ENCODE peak calls at places on chromosomes 16 and 17, in five cellular contexts. Z is CD8-positive, alpha-beta T cell; B is body of pancreas; Y is testis; L is PC-3. W is an unnamed sample.

GRCh38 chr17:71142333-71142732 is 973.0 kb downstream of the KCNJ2 start:
- DNase-seq in Z (no peak), L (no peak), Y (no peak), B (no peak), W (no peak)

GRCh38 chr17:7977039-7977438 is 25.4 kb upstream of the GUCY2D start:
- DNase-seq in Z (no peak), B (no peak), Y (no peak), L (no peak), W (no peak)

GRCh38 chr16:1980026-1980769 is 1.1 kb downstream of the NOXO1 start:
- DNase-seq in Z (no peak), Y (no peak), B (no peak), L (no peak), W (no peak)

GRCh38 chr17:35245196-35245486 is 2.3 kb downstream of the SLFN5 start:
- DNase-seq in Z (no peak), Y (no peak), B (no peak), L (peak; percentile 83), W (peak; percentile 94)

GRCh38 chr17:64504769-64505319 is 1.2 kb downstream of the DDX5 start:
- DNase-seq in Z (no peak), L (peak; percentile 31), B (peak; percentile 25), Y (peak; percentile 23), W (peak; percentile 65)

GRCh38 chr17:48751733-48752398 is 23.3 kb upstream of the HOXB13 start:
- DNase-seq in B (no peak), Z (no peak), Y (no peak), L (no peak), W (no peak)

GRCh38 chr17:9004961-9005285 is 16.4 kb upstream of the NTN1 start:
- DNase-seq in B (no peak), Z (no peak), L (no peak), Y (no peak), W (no peak)

GRCh38 chr16:29891525-29892457 is 7.6 kb downstream of the SEZ6L2 start:
- DNase-seq in Z (no peak), Y (no peak), L (no peak), B (no peak), W (no peak)

GRCh38 chr17:56577190-56577589 is 16.3 kb upstream of the NOG start:
- DNase-seq in Z (no peak), B (no peak), Y (no peak), L (no peak), W (no peak)

GRCh38 chr17:76179496-76180467 is 38.7 kb upstream of the FOXJ1 start:
- DNase-seq in L (peak; percentile 47), Y (no peak), Z (peak; percentile 19), B (no peak), W (no peak)

GRCh38 chr17:60174035-60174434 is 24.3 kb downstream of the CA4 start:
- DNase-seq in L (no peak), Y (no peak), Z (no peak), B (no peak), W (no peak)

GRCh38 chr17:56710986-56711385 is 117.5 kb downstream of the NOG start:
- DNase-seq in Y (no peak), Z (no peak), L (peak; percentile 82), B (no peak), W (no peak)

GRCh38 chr17:69302682-69303081 is 24.3 kb downstream of the ABCA5 start:
- DNase-seq in B (no peak), L (no peak), Z (no peak), Y (no peak), W (no peak)

GRCh38 chr16:10501016-10501607 is 79.3 kb downstream of the EMP2 start:
- DNase-seq in Y (peak; percentile 0), Z (no peak), B (no peak), L (no peak), W (no peak)

GRCh38 chr16:86261379-86261778 is 248.9 kb upstream of the FOXF1 start:
- DNase-seq in L (peak; percentile 18), Z (no peak), B (no peak), Y (peak; percentile 36), W (no peak)

GRCh38 chr16:69906838-69907301 is 44.3 kb upstream of the CLEC18A start:
- DNase-seq in Y (no peak), Z (no peak), B (no peak), L (no peak), W (peak; percentile 81)

GRCh38 chr16:58022601-58023371 is 2.8 kb upstream of the MMP15 start:
- DNase-seq in L (peak; percentile 49), B (peak; percentile 71), Y (peak; percentile 87), Z (no peak), W (peak; percentile 36)

GRCh38 chr16:14240216-14240843 is 169.2 kb downstream of the MRTFB start:
- DNase-seq in Z (no peak), L (no peak), B (peak; percentile 13), Y (peak; percentile 45), W (no peak)

GRCh38 chr16:77531741-77532140 is 96.9 kb upstream of the ADAMTS18 start:
- DNase-seq in Y (no peak), L (peak; percentile 61), Z (no peak), B (no peak), W (no peak)

GRCh38 chr17:35087731-35088646 is 24.5 kb upstream of the RFFL start:
- DNase-seq in Z (no peak), B (peak; percentile 57), Y (peak; percentile 68), L (peak; percentile 47), W (peak; percentile 83)

GRCh38 chr17:73452056-73452455 is 140.3 kb upstream of the CDC42EP4 start:
- DNase-seq in L (no peak), Y (no peak), B (no peak), Z (no peak), W (no peak)

GRCh38 chr17:63476857-63477470 is at the start of gene ACE:
- DNase-seq in L (peak; percentile 54), Z (no peak), B (peak; percentile 51), Y (peak; percentile 61), W (peak; percentile 66)

GRCh38 chr17:51833045-51833444 is 325.5 kb downstream of the CA10 start:
- DNase-seq in Y (no peak), B (no peak), Z (no peak), L (no peak), W (no peak)

GRCh38 chr17:58492238-58493121 is 4.3 kb upstream of the HSF5 start:
- DNase-seq in B (no peak), Z (no peak), L (peak; percentile 77), Y (no peak), W (no peak)

GRCh38 chr16:64892843-64893242 is 229.0 kb downstream of the CDH11 start:
- DNase-seq in Y (no peak), Z (no peak), L (peak; percentile 68), B (no peak), W (peak; percentile 85)

GRCh38 chr17:30344283-30345088 is 10.6 kb upstream of the TMIGD1 start:
- DNase-seq in B (peak; percentile 91), Z (no peak), Y (peak; percentile 81), L (peak; percentile 73), W (peak; percentile 48)

GRCh38 chr17:31722251-31723056 is 136.6 kb downstream of the COPRS start:
- DNase-seq in L (no peak), B (peak; percentile 9), Y (no peak), Z (no peak), W (peak; percentile 34)

GRCh38 chr17:11986939-11987329 is 10.3 kb downstream of the ZNF18 start:
- DNase-seq in Z (no peak), L (peak; percentile 84), B (no peak), Y (no peak), W (peak; percentile 70)

GRCh38 chr17:27294689-27295630 is 1.0 kb downstream of the WSB1 start:
- DNase-seq in Y (peak; percentile 91), L (peak; percentile 63), B (peak; percentile 86), Z (peak; percentile 13), W (peak; percentile 88)

GRCh38 chr16:88069397-88070168 is 118.3 kb downstream of the BANP start:
- DNase-seq in Z (no peak), Y (no peak), B (no peak), L (no peak), W (no peak)
- H3K4me3 ChIP-seq in Z (no peak overlapping the region), Y (no peak overlapping the region), B (no peak overlapping the region), L (no peak overlapping the region), W (no peak overlapping the region)

GRCh38 chr17:61561354-61561753 is 29.7 kb downstream of the NACA2 start:
- DNase-seq in L (peak; percentile 21), Z (no peak), B (no peak), Y (no peak), W (no peak)
- H3K4me1 ChIP-seq in L (peaks cover 14% of the 10 kb centered on the region), Z (no peaks in the 10 kb centered on the region), B (no peaks in the 10 kb centered on the region), Y (no peaks in the 10 kb centered on the region), W (no peaks in the 10 kb centered on the region)

GRCh38 chr17:80202197-80202596 is 17.9 kb downstream of the SGSH start:
- DNase-seq in B (no peak), Y (no peak), L (no peak), Z (no peak), W (no peak)

GRCh38 chr17:80203448-80204092 is 16.6 kb downstream of the SGSH start:
- DNase-seq in L (no peak), Y (no peak), Z (no peak), B (no peak), W (no peak)

GRCh38 chr17:80198144-80198661 is 21.9 kb downstream of the SGSH start:
- DNase-seq in B (no peak), Y (no peak), Z (no peak), L (no peak), W (peak; percentile 51)

GRCh38 chr17:80204626-80205468 is 15.3 kb downstream of the SGSH start:
- DNase-seq in L (no peak), Z (no peak), Y (no peak), B (no peak), W (no peak)

DNA sequence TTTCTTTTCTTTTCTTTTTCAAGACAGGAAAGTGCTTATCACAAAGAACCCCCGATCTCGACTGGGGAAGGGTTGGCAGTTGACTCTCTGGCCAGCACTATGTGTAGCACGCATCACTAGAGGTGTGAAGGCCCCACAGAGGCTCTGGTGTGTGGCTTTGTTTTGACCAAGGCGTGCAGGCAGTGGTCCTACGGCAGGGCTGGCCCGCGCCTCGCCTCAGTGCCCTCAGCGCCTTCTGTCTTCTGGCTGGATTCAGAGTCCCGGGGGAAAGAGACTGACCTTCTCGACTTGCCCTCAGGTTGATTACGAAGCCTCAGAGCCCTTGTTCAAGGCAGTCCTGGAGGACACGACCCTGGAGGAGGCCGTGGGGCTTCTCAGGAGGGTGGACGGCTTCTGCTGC is 18.7 kb downstream of the SGSH start:
- DNase-seq in L (no peak), B (no peak), Y (no peak), Z (no peak), W (no peak)
- H3K36me3 ChIP-seq in L (no peaks in the 10 kb centered on the region), B (no peaks in the 10 kb centered on the region), Y (no peaks in the 10 kb centered on the region), Z (no peaks in the 10 kb centered on the region), W (no peaks in the 10 kb centered on the region)

GRCh38 chr17:45429338-45430005 is 3.2 kb downstream of the ARHGAP27 start:
- DNase-seq in L (no peak), Y (no peak), B (no peak), Z (no peak), W (peak; percentile 21)
- H3K4me3 ChIP-seq in L (no peak overlapping the region), Y (peak overlapping the region; percentile 36), B (no peak overlapping the region), Z (no peak overlapping the region), W (no peak overlapping the region)

GRCh38 chr17:39756376-39757079 is 18.8 kb downstream of the GRB7 start:
- DNase-seq in Y (no peak), B (no peak), Z (no peak), L (no peak), W (no peak)

GRCh38 chr17:39755550-39756375 is 18.0 kb downstream of the GRB7 start:
- DNase-seq in B (no peak), Z (peak; percentile 25), Y (no peak), L (no peak), W (peak; percentile 15)

GRCh38 chr17:39754161-39754957 is 16.6 kb downstream of the GRB7 start:
- DNase-seq in L (peak; percentile 89), Y (peak; percentile 90), B (peak; percentile 95), Z (peak; percentile 95), W (peak; percentile 93)

GRCh38 chr17:39753514-39754160 is 15.9 kb downstream of the GRB7 start:
- DNase-seq in L (peak; percentile 25), Y (peak; percentile 53), Z (peak; percentile 67), B (peak; percentile 50), W (peak; percentile 51)

GRCh38 chr17:39754958-39755549 is 17.3 kb downstream of the GRB7 start:
- DNase-seq in Z (no peak), Y (peak; percentile 42), L (no peak), B (no peak), W (peak; percentile 15)
- H3K4me1 ChIP-seq in Z (peaks cover 60% of the 10 kb centered on the region), Y (peaks cover 31% of the 10 kb centered on the region), L (peaks cover 6% of the 10 kb centered on the region), B (peaks cover 36% of the 10 kb centered on the region), W (peaks cover 17% of the 10 kb centered on the region)